ENCODE peak calls at places on chromosomes 12 and 14, in six cellular contexts. S, L, E, F, G and K are unnamed samples. For H3K27me3 and H3K36me3, the result is how much of the 10 kb centered on the place peaks cover.

GRCh38 chr12:6788972-6789905 is at the start of gene CD4:
- DNase-seq in S (no peak), L (no peak), F (peak), G (no peak), E (no peak), K (peak)

GRCh38 chr14:95137804-95138167 is 19.5 kb downstream of the DICER1 start:
- DNase-seq in E (no peak), S (no peak), L (no peak), F (no peak), G (no peak), K (no peak)

GRCh38 chr12:23039834-23040233 is 414.9 kb downstream of the ETNK1 start:
- DNase-seq in E (no peak), G (no peak), L (peak), F (no peak), S (no peak), K (no peak)

GRCh38 chr14:52988153-52988552 is 37.3 kb upstream of the FERMT2 start:
- DNase-seq in E (no peak), S (no peak), L (no peak), G (peak), F (no peak), K (no peak)

GRCh38 chr12:24760162-24760561 is 188.7 kb downstream of the BCAT1 start:
- DNase-seq in E (no peak), S (peak), L (no peak), G (no peak), F (no peak), K (no peak)

GRCh38 chr12:1810931-1811280 is 9.5 kb upstream of the LRTM2 start:
- DNase-seq in F (no peak), L (no peak), E (no peak), G (no peak), S (no peak), K (no peak)

GRCh38 chr12:4435537-4435936 is 10.1 kb downstream of the FGF6 start:
- DNase-seq in E (no peak), G (no peak), S (no peak), F (no peak), L (no peak), K (no peak)

GRCh38 chr12:94545937-94546771 is 86.5 kb upstream of the CEP83 start:
- DNase-seq in F (no peak), S (peak), L (peak), G (peak), E (peak), K (peak)

GRCh38 chr14:95727084-95727700 is 13.3 kb upstream of the TCL1A start:
- DNase-seq in F (no peak), E (no peak), S (no peak), L (no peak), G (no peak), K (no peak)

GRCh38 chr12:65756956-65757511 is 67.2 kb upstream of the HMGA2 start:
- DNase-seq in L (peak), E (no peak), S (no peak), G (no peak), F (no peak), K (no peak)

GRCh38 chr14:91369628-91370445 is 47.8 kb downstream of the CCDC88C start:
- DNase-seq in L (no peak), S (peak), E (no peak), G (peak), F (no peak), K (no peak)

GRCh38 chr12:100359822-100360221 is 2.9 kb downstream of the SLC17A8 start:
- DNase-seq in L (peak), E (no peak), S (peak), F (no peak), G (peak), K (no peak)

GRCh38 chr12:11609045-11609444 is 40.4 kb upstream of the ETV6 start:
- DNase-seq in L (no peak), E (no peak), S (no peak), F (no peak), G (no peak), K (no peak)

GRCh38 chr14:76336876-76337275 is 39.1 kb upstream of the ESRRB start:
- DNase-seq in G (no peak), S (no peak), F (peak), E (no peak), L (no peak), K (no peak)

GRCh38 chr12:109994262-109995175 is 1.6 kb downstream of the GIT2 start:
- DNase-seq in L (no peak), G (peak), S (no peak), E (no peak), F (no peak), K (no peak)

GRCh38 chr14:89702151-89702936 is 252.2 kb downstream of the EFCAB11 start:
- DNase-seq in S (no peak), F (no peak), E (no peak), G (no peak), L (peak), K (no peak)

GRCh38 chr12:85779768-85780167 is 56.4 kb downstream of the RASSF9 start:
- DNase-seq in G (peak), S (no peak), F (no peak), E (no peak), L (no peak), K (no peak)

GRCh38 chr14:99562848-99563748 is 40.9 kb downstream of the CCDC85C start:
- DNase-seq in L (peak), E (peak), F (peak), S (peak), G (no peak), K (peak)

GRCh38 chr12:101200145-101200544 is 9.9 kb downstream of the SLC5A8 start:
- DNase-seq in E (no peak), S (no peak), L (no peak), G (no peak), F (no peak), K (no peak)

GRCh38 chr14:100096656-100097055 is 31.4 kb downstream of the EVL start:
- DNase-seq in E (no peak), G (no peak), S (peak), F (peak), L (peak), K (no peak)

GRCh38 chr14:51738754-51739153 is 87.0 kb downstream of the FRMD6 start:
- DNase-seq in G (no peak), L (no peak), S (no peak), F (no peak), E (no peak), K (peak)

GRCh38 chr12:110513842-110514241 is 11.7 kb downstream of the RAD9B start:
- DNase-seq in L (no peak), G (peak), E (no peak), S (no peak), F (no peak), K (no peak)

GRCh38 chr12:82833461-82833860 is 146.8 kb downstream of the TMTC2 start:
- DNase-seq in G (no peak), E (no peak), L (no peak), F (no peak), S (no peak), K (no peak)

GRCh38 chr12:20474443-20474842 is 106.1 kb downstream of the PDE3A start:
- DNase-seq in F (no peak), G (no peak), E (no peak), S (no peak), L (peak), K (no peak)

GRCh38 chr12:2457215-2458112 is 337.3 kb upstream of the FKBP4 start:
- DNase-seq in G (no peak), F (no peak), S (no peak), E (no peak), L (no peak), K (peak)

GRCh38 chr14:84225243-84225642 is 1304.7 kb upstream of the FLRT2 start:
- DNase-seq in S (no peak), F (no peak), E (no peak), L (no peak), G (peak), K (no peak)

GRCh38 chr14:46550836-46551235 is 100.7 kb downstream of the RPL10L start:
- DNase-seq in E (no peak), L (no peak), G (no peak), S (no peak), F (no peak), K (no peak)

GRCh38 chr12:75784591-75784990 is 247.0 kb downstream of the PHLDA1 start:
- DNase-seq in G (peak), E (peak), F (peak), L (peak), S (peak), K (no peak)

GRCh38 chr14:57029620-57030253 is 219.5 kb upstream of the OTX2 start:
- DNase-seq in F (no peak), G (no peak), E (no peak), S (no peak), L (no peak), K (peak)

GRCh38 chr14:64717870-64718269 is 13.6 kb downstream of the PLEKHG3 start:
- DNase-seq in G (no peak), F (peak), S (peak), E (no peak), L (peak), K (no peak)
- H3K4me3 ChIP-seq in G (no peak), F (no peak), S (no peak), E (no peak), L (no peak), K (no peak)

GRCh38 chr12:53820907-53821306 is 69.1 kb upstream of the CISTR start:
- DNase-seq in L (no peak), G (no peak), F (no peak), E (no peak), S (no peak), K (no peak)

GRCh38 chr12:53816360-53817020 is 64.7 kb upstream of the CISTR start:
- DNase-seq in L (no peak), G (no peak), F (no peak), E (no peak), S (peak), K (no peak)

GRCh38 chr12:53817021-53817389 is 65.2 kb upstream of the CISTR start:
- DNase-seq in L (no peak), S (no peak), G (no peak), E (no peak), F (no peak), K (no peak)

GRCh38 chr12:53824001-53824716 is 72.4 kb upstream of the CISTR start:
- DNase-seq in G (no peak), E (no peak), S (no peak), F (no peak), L (no peak), K (no peak)

GRCh38 chr12:53820503-53820902 is 68.7 kb upstream of the CISTR start:
- DNase-seq in E (no peak), G (peak), L (peak), S (peak), F (no peak), K (no peak)
- H3K27me3 ChIP-seq in E (under half), G (under half), L (under half), S (under half), F (half or more), K (under half)

GRCh38 chr14:67653651-67654280 is 20.7 kb downstream of the VTI1B start:
- DNase-seq in F (no peak), S (no peak), L (peak), E (no peak), G (no peak), K (no peak)
- H3K36me3 ChIP-seq in F (half or more), S (under half), L (half or more), E (half or more), G (half or more), K (under half)

GRCh38 chr12:49261726-49262125 is 3.2 kb upstream of the TUBA1C start:
- DNase-seq in E (no peak), F (no peak), G (no peak), L (peak), S (no peak), K (no peak)

GRCh38 chr12:49260831-49261363 is 4.0 kb upstream of the TUBA1C start:
- DNase-seq in L (no peak), S (no peak), E (no peak), G (no peak), F (peak), K (no peak)

GRCh38 chr12:49264466-49264872 is 413 bp upstream of the TUBA1C start:
- DNase-seq in F (no peak), L (no peak), S (no peak), E (no peak), G (peak), K (peak)

GRCh38 chr12:49264873-49265792 is at the start of gene TUBA1C:
- DNase-seq in F (peak), E (no peak), G (peak), S (peak), L (peak), K (peak)

DNA sequence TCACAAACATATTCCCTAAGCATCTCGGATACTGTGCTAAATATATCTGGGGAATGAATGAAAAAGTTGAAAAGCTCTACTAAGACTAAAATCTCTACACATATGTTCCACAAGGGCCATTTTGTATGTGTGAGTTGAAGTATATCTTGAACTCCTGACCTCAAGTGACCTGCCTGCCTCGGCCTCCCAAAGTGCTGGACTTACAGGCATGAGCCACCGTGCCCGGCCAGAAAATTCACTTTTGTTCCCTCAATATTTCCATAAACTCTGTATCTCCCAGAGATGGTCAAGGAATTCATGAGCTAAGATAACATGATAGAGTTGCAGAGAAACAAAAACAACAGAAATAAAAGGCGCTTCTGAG is 1.5 kb upstream of the TUBA1C start:
- DNase-seq in L (no peak), G (no peak), S (no peak), F (peak), E (no peak), K (no peak)
- H3K4me3 ChIP-seq in L (no peak), G (peak), S (no peak), F (no peak), E (no peak), K (no peak)

DNA sequence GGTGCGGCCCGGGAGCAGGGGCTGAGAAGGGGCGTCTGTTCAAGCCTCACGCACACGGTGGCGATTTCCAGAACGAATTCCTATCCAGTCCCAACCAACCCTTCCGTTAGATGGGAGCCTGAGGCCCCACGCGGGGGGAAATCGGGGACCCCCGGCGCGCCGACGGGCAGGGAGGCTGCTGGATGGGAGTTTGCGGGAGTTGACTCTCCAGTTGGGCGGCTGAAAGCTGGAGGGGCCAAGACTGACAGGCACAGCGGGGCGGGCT is 9.8 kb downstream of the EXOC3L4 start:
- DNase-seq in F (no peak), S (no peak), E (no peak), L (no peak), G (no peak), K (peak)
- H3K27me3 ChIP-seq in F (half or more), S (under half), E (under half), L (under half), G (under half), K (under half)

GRCh38 chr12:52403561-52403960 is 2.6 kb downstream of the KRT82 start:
- DNase-seq in L (no peak), G (no peak), E (no peak), F (no peak), S (no peak), K (no peak)

GRCh38 chr12:52404951-52405350 is 1.2 kb downstream of the KRT82 start:
- DNase-seq in S (no peak), G (no peak), L (no peak), F (no peak), E (no peak), K (no peak)

GRCh38 chr12:52405922-52406385 is at the start of gene KRT82:
- DNase-seq in S (no peak), G (no peak), L (no peak), F (no peak), E (no peak), K (no peak)

GRCh38 chr12:52411806-52412205 is 5.7 kb upstream of the KRT82 start:
- DNase-seq in L (no peak), F (no peak), G (no peak), E (no peak), S (no peak), K (no peak)

DNA sequence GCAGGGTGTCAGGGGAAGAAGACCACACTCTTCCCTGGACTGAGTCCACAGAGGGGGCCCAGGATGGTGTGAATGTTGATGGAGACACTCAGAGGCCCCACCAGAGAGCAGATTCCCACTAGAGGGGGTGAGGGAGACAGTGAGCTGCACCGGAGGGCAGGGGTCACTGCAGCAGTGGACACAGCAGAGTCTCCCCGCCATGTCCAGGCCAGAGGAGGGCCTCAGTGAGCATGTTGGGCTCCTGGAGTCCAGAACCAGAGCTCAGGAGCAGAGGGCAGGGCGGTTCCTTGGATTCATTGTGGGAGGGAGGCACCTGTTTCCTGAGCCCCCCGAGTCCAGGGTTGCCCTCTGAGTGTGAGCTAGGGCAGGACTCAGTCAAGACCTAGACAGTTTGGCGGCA is 1.8 kb upstream of the KRT82 start:
- DNase-seq in E (no peak), S (no peak), L (no peak), F (no peak), G (no peak), K (peak)
- H3K36me3 ChIP-seq in E (under half), S (under half), L (under half), F (under half), G (under half), K (under half)